ENCODE peak calls at places on chromosomes 6 and 20, in four cellular contexts. E is WTC11, W is HepG2, Z is K562. V is an unnamed sample.

GRCh38 chr6:166419268-166419667 is 36.5 kb upstream of the MPC1 start:
- DNase-seq in E (no peak), W (no peak), Z (no peak), V (no peak)

GRCh38 chr6:54026652-54027400 is 84.4 kb upstream of the MLIP start:
- DNase-seq in E (no peak), W (no peak), Z (no peak), V (no peak)

GRCh38 chr6:4489538-4489937 is 286.7 kb upstream of the CDYL start:
- DNase-seq in W (no peak), E (no peak), Z (no peak), V (no peak)

GRCh38 chr6:73340048-73340447 is 14.0 kb downstream of the DPPA5 start:
- DNase-seq in Z (no peak), E (no peak), W (no peak), V (no peak)

GRCh38 chr6:106553440-106553839 is 75.9 kb downstream of the RTN4IP1 start:
- DNase-seq in W (no peak), E (no peak), Z (no peak), V (no peak)

GRCh38 chr6:37544530-37544929 is 44.8 kb upstream of the CCDC167 start:
- DNase-seq in E (no peak), W (no peak), Z (no peak), V (no peak)

GRCh38 chr6:166704171-166704570 is 77.1 kb upstream of the RPS6KA2 start:
- DNase-seq in W (no peak), Z (no peak), E (no peak), V (no peak)

GRCh38 chr6:161273356-161273751 is 507 bp downstream of the AGPAT4 start:
- DNase-seq in E (no peak), W (no peak), Z (no peak), V (no peak)

GRCh38 chr20:24392612-24393011 is 76.8 kb upstream of the SYNDIG1 start:
- DNase-seq in E (no peak), W (no peak), Z (no peak), V (no peak)

GRCh38 chr6:16819752-16820151 is 58.5 kb upstream of the ATXN1 start:
- DNase-seq in Z (peak; percentile 26), E (no peak), W (no peak), V (no peak)

GRCh38 chr6:27568226-27568889 is 95.5 kb upstream of the ZNF184 start:
- DNase-seq in Z (peak; percentile 52), W (peak; percentile 28), E (no peak), V (no peak)

GRCh38 chr20:25044660-25045342 is 13.1 kb downstream of the ACSS1 start:
- DNase-seq in E (no peak), W (no peak), Z (no peak), V (no peak)

GRCh38 chr20:58523916-58524315 is 8.7 kb upstream of the APCDD1L start:
- DNase-seq in W (no peak), E (no peak), Z (no peak), V (no peak)

GRCh38 chr6:34056301-34056700 is 89.6 kb downstream of the GRM4 start:
- DNase-seq in W (no peak), Z (peak; percentile 88), E (peak; percentile 93), V (peak; percentile 42)

GRCh38 chr6:166667886-166668620 is 41.0 kb upstream of the RPS6KA2 start:
- DNase-seq in W (no peak), Z (no peak), E (no peak), V (no peak)

GRCh38 chr6:7541175-7542064 is at the start of gene DSP:
- DNase-seq in Z (peak; percentile 25), W (peak; percentile 96), E (peak; percentile 72), V (peak; percentile 65)

GRCh38 chr6:77092971-77093370 is 370.3 kb downstream of the HTR1B start:
- DNase-seq in Z (no peak), E (no peak), W (no peak), V (no peak)

GRCh38 chr20:40754372-40754943 is 65.4 kb upstream of the MAFB start:
- DNase-seq in E (no peak), Z (no peak), W (no peak), V (no peak)

GRCh38 chr20:33423141-33423834 is 20.3 kb downstream of the SNTA1 start:
- DNase-seq in Z (peak; percentile 91), W (no peak), E (no peak), V (no peak)

GRCh38 chr6:96792791-96793190 is 44.5 kb downstream of the GPR63 start:
- DNase-seq in E (no peak), Z (peak; percentile 12), W (no peak), V (peak; percentile 25)
- TF ChIP-seq ELF4 in E (no peak), Z (no peak), W (no peak), V (no peak)

GRCh38 chr6:150666071-150666470 is 66.4 kb downstream of the PLEKHG1 start:
- DNase-seq in W (no peak), E (no peak), Z (no peak), V (no peak)
- TF ChIP-seq ELF4 in W (no peak), E (no peak), Z (no peak), V (no peak)

GRCh38 chr6:158314737-158315136 is 2.5 kb downstream of the TULP4 start:
- DNase-seq in W (no peak), Z (no peak), E (no peak), V (no peak)

GRCh38 chr6:158312165-158312564 is at the start of gene TULP4:
- DNase-seq in E (no peak), W (no peak), Z (no peak), V (no peak)

GRCh38 chr6:158312672-158313397 is 570 bp downstream of the TULP4 start:
- DNase-seq in Z (no peak), E (no peak), W (no peak), V (no peak)

GRCh38 chr6:158316022-158316421 is 3.8 kb downstream of the TULP4 start:
- DNase-seq in W (no peak), E (no peak), Z (no peak), V (no peak)

GRCh38 chr6:158313989-158314388 is 1.7 kb downstream of the TULP4 start:
- DNase-seq in W (no peak), Z (no peak), E (no peak), V (no peak)
- TF ChIP-seq ELF4 in W (no peak), Z (no peak), E (no peak), V (no peak)

GRCh38 chr6:111761783-111762312 is 111.4 kb downstream of the FYN start:
- DNase-seq in E (no peak), W (no peak), Z (no peak), V (no peak)

GRCh38 chr6:111758608-111759293 is 114.5 kb downstream of the FYN start:
- DNase-seq in W (no peak), Z (no peak), E (no peak), V (no peak)

GRCh38 chr6:111757342-111757741 is 115.9 kb downstream of the FYN start:
- DNase-seq in W (no peak), Z (no peak), E (no peak), V (no peak)

GRCh38 chr6:111759413-111759835 is 113.8 kb downstream of the FYN start:
- DNase-seq in W (no peak), E (no peak), Z (no peak), V (no peak)

DNA sequence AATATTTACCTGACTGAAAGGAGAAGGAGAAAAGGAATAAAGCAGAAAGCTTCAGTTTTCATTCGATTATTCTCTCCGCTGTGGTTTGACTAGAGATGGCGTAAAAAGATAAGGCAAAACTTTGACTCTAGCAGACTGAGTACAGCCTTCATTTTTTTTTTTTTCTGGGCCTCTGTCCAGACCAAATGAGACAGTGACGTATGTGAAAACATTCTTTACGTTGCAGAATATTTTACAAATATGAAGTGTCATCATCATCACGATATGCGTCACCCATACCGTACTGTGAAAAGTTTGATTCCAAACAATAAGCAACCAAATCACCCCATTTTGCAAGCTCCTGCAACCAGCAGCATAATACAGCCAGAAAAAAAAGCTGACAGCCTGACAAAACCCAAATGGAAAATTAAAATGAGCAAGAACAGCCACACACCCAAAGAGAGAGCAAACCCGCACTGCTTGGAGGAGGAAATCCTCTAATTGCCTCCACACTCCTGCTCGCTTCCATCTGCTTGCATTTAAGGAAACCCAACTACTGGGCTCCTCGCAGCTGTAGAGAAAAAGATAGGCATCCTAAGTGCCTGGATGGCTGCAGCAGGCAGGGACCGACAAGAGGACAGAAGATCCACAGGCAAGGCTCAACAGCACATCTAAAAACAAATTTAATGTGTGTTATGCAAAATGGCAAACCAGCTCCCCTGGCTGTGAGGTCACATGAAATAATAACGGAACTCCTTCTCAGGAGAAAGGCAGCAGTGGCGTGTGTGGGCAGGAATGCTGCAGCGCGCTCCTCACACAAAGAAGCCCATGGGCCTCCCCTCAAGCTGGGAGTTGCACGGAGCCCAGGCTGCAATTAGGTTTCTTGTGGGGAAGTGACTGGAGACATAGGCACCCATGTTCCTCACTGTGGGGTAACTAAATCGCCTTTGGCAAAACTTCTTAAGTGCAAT is 113.1 kb downstream of the FYN start:
- DNase-seq in Z (no peak), W (no peak), E (no peak), V (no peak)
- TF ChIP-seq ELF4 in Z (no peak), W (no peak), E (no peak), V (no peak)

GRCh38 chr6:88867841-88868558 is 95.4 kb downstream of the RNGTT start:
- DNase-seq in E (no peak), Z (no peak), W (no peak), V (no peak)
- TF ChIP-seq ELF4 in E (no peak), Z (no peak), W (no peak), V (no peak)